ENCODE peak calls at places on chromosomes 4 and X, in ten cellular contexts. U, I, S, H, W, F, J, V, E and Q are unnamed samples.

GRCh38 chr4:120005527-120005926 is 61.1 kb downstream of the MAD2L1 start:
- DNase-seq in U (no peak), I (no peak), S (no peak), H (no peak), W (no peak), F (no peak), J (no peak), V (no peak), E (no peak), Q (no peak)

GRCh38 chrX:110163488-110163887 is 154.4 kb downstream of the AMMECR1 start:
- DNase-seq in U (no peak), I (peak; percentile 64), S (no peak), H (no peak), W (no peak), F (no peak), J (no peak), V (no peak), E (no peak), Q (no peak)

GRCh38 chr4:15515106-15515505 is 45.4 kb downstream of the CC2D2A start:
- DNase-seq in U (no peak), I (no peak), S (no peak), H (no peak), W (no peak), F (no peak), J (no peak), V (no peak), E (no peak), Q (no peak)

GRCh38 chrX:3518870-3519269 is 172.4 kb upstream of the MXRA5 start:
- DNase-seq in U (no peak), I (peak; percentile 44), S (no peak), H (no peak), W (peak; percentile 35), F (no peak), J (no peak), V (no peak), E (no peak), Q (no peak)

GRCh38 chr4:163548481-163549243 is 54.2 kb downstream of the TMA16 start:
- DNase-seq in U (no peak), I (peak; percentile 78), S (no peak), H (peak; percentile 65), W (peak; percentile 71), F (no peak), J (no peak), V (no peak), E (peak; percentile 16), Q (peak; percentile 50)

GRCh38 chr4:79852305-79852730 is 220.7 kb downstream of the ANTXR2 start:
- DNase-seq in U (peak; percentile 26), I (peak; percentile 96), S (peak; percentile 29), H (no peak), W (peak; percentile 6), F (peak; percentile 29), J (no peak), V (no peak), E (no peak), Q (no peak)

GRCh38 chr4:7828926-7829325 is 110.7 kb downstream of the AFAP1 start:
- DNase-seq in U (no peak), I (peak; percentile 77), S (no peak), H (no peak), W (no peak), F (no peak), J (no peak), V (no peak), E (no peak), Q (no peak)

GRCh38 chr4:153233761-153234371 is 29.6 kb downstream of the TRIM2 start:
- DNase-seq in U (no peak), I (peak; percentile 86), S (no peak), H (no peak), W (peak; percentile 33), F (peak; percentile 48), J (no peak), V (no peak), E (no peak), Q (no peak)

GRCh38 chrX:109533005-109533404 is 3.6 kb upstream of the NXT2 start:
- DNase-seq in U (no peak), I (no peak), S (no peak), H (peak; percentile 21), W (no peak), F (no peak), J (no peak), V (no peak), E (no peak), Q (peak; percentile 3)

DNA sequence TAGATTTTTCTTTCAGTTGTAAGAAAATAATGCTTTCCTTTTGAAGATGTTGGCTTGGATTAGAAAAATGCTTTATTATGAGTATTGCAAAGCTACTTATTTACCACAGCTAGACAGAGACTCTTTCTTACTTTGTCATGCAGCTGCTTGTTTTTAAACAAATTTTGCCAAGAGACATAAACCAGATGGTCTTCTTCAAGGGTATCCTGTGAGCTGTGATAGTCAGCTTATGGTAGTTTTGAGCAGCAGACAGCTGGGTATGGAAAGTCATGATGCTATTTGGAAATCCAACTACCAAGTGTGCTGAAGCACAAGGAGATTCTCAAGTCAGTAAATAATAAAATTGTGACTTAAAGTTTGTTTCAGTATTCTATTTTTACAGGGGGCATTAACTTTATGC is 941.5 kb downstream of the DMD start:
- DNase-seq in U (no peak), I (no peak), S (no peak), H (no peak), W (no peak), F (no peak), J (no peak), V (no peak), E (no peak), Q (no peak)
- H3K4me3 ChIP-seq in U (no peak overlapping the region), I (no peak overlapping the region), S (no peak overlapping the region), H (no peak overlapping the region), W (no peak overlapping the region), F (no peak overlapping the region), J (no peak overlapping the region), V (no peak overlapping the region), E (no peak overlapping the region), Q (no peak overlapping the region)

DNA sequence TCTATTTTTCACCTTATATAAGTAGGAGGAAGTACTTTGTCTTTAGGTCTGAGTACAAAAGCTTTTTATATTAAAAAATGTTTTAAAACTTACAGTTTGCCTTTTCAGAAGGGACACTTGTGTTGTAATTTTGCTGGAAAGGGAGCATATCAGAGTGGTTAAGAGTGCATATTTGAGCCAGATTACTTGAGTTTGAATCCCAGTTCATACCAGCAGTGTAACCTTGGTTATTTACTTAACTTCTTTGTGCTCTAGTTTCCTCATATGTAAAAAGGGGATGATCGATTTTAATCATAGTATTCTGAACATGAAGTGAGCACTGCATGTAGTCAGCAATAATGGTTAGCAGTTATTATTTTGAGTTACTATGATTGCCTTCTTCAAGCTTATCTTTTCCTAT is 78.3 kb upstream of the SLC4A4 start:
- DNase-seq in U (no peak), I (no peak), S (no peak), H (no peak), W (no peak), F (no peak), J (no peak), V (no peak), E (no peak), Q (no peak)
- H3K4me3 ChIP-seq in U (no peak overlapping the region), I (no peak overlapping the region), S (no peak overlapping the region), H (no peak overlapping the region), W (no peak overlapping the region), F (no peak overlapping the region), J (no peak overlapping the region), V (no peak overlapping the region), E (no peak overlapping the region), Q (no peak overlapping the region)

GRCh38 chr4:6200922-6201362 is 593 bp upstream of the JAKMIP1 start:
- DNase-seq in U (no peak), I (no peak), S (no peak), H (peak; percentile 56), W (peak; percentile 38), F (no peak), J (no peak), V (no peak), E (no peak), Q (peak; percentile 54)

GRCh38 chr4:6198278-6198677 is 2.1 kb downstream of the JAKMIP1 start:
- DNase-seq in U (no peak), I (no peak), S (no peak), H (no peak), W (no peak), F (no peak), J (no peak), V (no peak), E (no peak), Q (no peak)

GRCh38 chr4:6198768-6199343 is 1.5 kb downstream of the JAKMIP1 start:
- DNase-seq in U (no peak), I (peak; percentile 5), S (no peak), H (peak; percentile 68), W (no peak), F (no peak), J (no peak), V (no peak), E (peak; percentile 43), Q (no peak)

GRCh38 chr4:6200011-6200921 is at the start of gene JAKMIP1:
- DNase-seq in U (peak; percentile 77), I (peak; percentile 54), S (peak; percentile 86), H (peak; percentile 93), W (peak; percentile 88), F (peak; percentile 80), J (no peak), V (peak; percentile 88), E (peak; percentile 87), Q (peak; percentile 73)

DNA sequence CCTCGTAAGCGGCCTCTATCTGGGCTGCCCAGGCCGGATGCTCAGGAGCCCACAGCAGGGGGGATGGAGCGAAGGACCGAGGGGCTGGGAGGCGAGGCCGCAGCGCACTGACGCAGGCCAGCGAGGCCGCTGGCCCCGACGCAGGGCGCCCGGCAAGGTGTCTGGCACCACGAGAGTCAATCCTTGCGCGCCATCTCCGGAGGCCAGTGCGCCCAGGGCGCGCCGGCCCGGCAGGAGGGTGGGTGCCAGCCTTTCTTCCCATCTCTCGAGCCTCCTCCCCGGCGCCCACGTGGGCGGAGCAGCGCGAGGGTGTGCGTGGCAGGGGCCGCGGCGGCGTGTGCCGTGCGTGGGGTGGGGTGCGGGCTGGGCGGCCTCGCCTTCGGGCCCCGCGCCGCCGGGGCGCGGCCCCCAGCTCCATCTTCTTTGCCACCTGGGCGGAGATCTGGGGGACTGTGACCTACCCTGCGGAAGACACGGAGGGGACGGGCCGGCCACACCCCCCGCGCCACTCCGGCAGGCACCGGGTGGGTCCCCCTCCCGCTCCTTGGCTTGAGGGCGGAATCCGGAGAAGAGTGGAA is 916 bp downstream of the JAKMIP1 start:
- DNase-seq in U (no peak), I (no peak), S (no peak), H (peak; percentile 59), W (peak; percentile 18), F (no peak), J (no peak), V (no peak), E (no peak), Q (no peak)
- H3K4me3 ChIP-seq in U (peak overlapping the region; percentile 64), I (no peak overlapping the region), S (peak overlapping the region; percentile 13), H (peak overlapping the region; percentile 70), W (no peak overlapping the region), F (peak overlapping the region; percentile 12), J (peak overlapping the region; percentile 61), V (peak overlapping the region; percentile 54), E (peak overlapping the region; percentile 72), Q (peak overlapping the region; percentile 59)

DNA sequence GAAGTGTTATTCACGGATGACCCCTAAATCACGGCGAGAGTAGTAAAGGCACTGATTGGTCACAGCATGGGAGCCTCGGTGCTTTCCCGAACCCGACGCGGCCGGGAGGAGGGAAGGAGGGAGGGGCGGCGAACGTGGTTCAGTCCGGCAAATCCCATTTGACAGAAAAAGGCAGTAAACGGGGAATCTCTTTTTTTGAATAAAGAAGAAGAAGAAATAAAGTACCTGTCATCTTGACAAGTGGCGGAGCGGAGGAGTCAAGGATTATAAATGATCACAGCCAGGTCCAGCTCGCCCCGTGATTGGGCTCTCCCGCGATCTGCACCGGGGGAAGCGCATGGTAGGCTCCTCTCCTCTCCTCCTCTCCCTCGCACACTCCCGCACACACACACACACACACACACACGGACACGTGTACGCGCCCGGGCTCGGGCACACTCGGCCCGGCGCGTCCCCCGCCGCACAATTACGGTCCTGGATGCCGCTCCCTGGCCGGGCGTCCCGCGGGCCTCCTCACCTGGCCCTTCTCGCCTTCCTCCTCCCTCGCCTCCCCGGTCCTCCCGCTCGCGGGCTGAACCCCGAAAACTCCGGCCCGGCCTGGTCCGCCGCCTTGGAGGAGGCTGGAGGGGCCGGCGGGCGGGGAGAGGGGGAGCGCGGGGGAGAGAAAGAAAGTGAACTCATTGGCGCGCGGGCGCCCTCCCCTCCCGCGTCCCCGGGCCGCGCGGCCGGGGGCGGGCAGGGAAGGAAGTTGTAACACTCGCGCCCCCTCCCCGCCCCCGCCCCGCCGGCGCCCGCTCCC is 99.2 kb upstream of the TENM3 start:
- DNase-seq in U (no peak), I (peak; percentile 82), S (no peak), H (peak; percentile 23), W (peak; percentile 61), F (no peak), J (no peak), V (peak; percentile 63), E (peak; percentile 21), Q (no peak)
- H3K4me3 ChIP-seq in U (peak overlapping the region; percentile 51), I (peak overlapping the region; percentile 67), S (peak overlapping the region; percentile 42), H (peak overlapping the region; percentile 56), W (peak overlapping the region; percentile 83), F (peak overlapping the region; percentile 27), J (peak overlapping the region; percentile 69), V (peak overlapping the region; percentile 53), E (peak overlapping the region; percentile 68), Q (peak overlapping the region; percentile 33)